ENCODE peak calls at places on chromosomes 5 and 9, in seven cellular contexts. One of them, this sample, is unnamed.

GRCh38 chr5:61489574-61489973 is 157.5 kb downstream of the ZSWIM6 start:
- DNase-seq in T-helper 1 cell: no peak
- DNase-seq in aorta: no peak
- DNase-seq in GM12865: no peak
- DNase-seq in heart right ventricle: no peak
- DNase-seq in activated CD4-positive, alpha-beta T cell treated with anti-CD3 and anti-CD28 coated beads, Interleukin-2, amount 50 U/mL, for 4 hours: no peak
- DNase-seq in pancreas: no peak
- DNase-seq in this sample: no peak

GRCh38 chr5:123206618-123207320 is 117.7 kb downstream of the PRDM6 start:
- DNase-seq in GM12865: no peak
- DNase-seq in heart right ventricle: no peak
- DNase-seq in aorta: no peak
- DNase-seq in activated CD4-positive, alpha-beta T cell treated with anti-CD3 and anti-CD28 coated beads, Interleukin-2, amount 50 U/mL, for 4 hours: no peak
- DNase-seq in pancreas: no peak
- DNase-seq in T-helper 1 cell: no peak
- DNase-seq in this sample: no peak

GRCh38 chr9:99354104-99354503 is 132.0 kb downstream of the SEC61B start:
- DNase-seq in T-helper 1 cell: no peak
- DNase-seq in heart right ventricle: no peak
- DNase-seq in pancreas: no peak
- DNase-seq in aorta: no peak
- DNase-seq in GM12865: no peak
- DNase-seq in activated CD4-positive, alpha-beta T cell treated with anti-CD3 and anti-CD28 coated beads, Interleukin-2, amount 50 U/mL, for 4 hours: no peak
- DNase-seq in this sample: no peak

GRCh38 chr5:68086443-68086842 is 129.1 kb upstream of the PIK3R1 start:
- DNase-seq in pancreas: no peak
- DNase-seq in activated CD4-positive, alpha-beta T cell treated with anti-CD3 and anti-CD28 coated beads, Interleukin-2, amount 50 U/mL, for 4 hours: no peak
- DNase-seq in aorta: no peak
- DNase-seq in GM12865: no peak
- DNase-seq in T-helper 1 cell: no peak
- DNase-seq in heart right ventricle: no peak
- DNase-seq in this sample: no peak

GRCh38 chr9:92561374-92562329 is 25.9 kb upstream of the ECM2 start:
- DNase-seq in pancreas: no peak
- DNase-seq in heart right ventricle: no peak
- DNase-seq in activated CD4-positive, alpha-beta T cell treated with anti-CD3 and anti-CD28 coated beads, Interleukin-2, amount 50 U/mL, for 4 hours: no peak
- DNase-seq in GM12865: no peak
- DNase-seq in T-helper 1 cell: no peak
- DNase-seq in aorta: no peak
- DNase-seq in this sample: no peak

GRCh38 chr5:92907914-92908606 is 673.0 kb downstream of the NR2F1-AS1 start:
- DNase-seq in activated CD4-positive, alpha-beta T cell treated with anti-CD3 and anti-CD28 coated beads, Interleukin-2, amount 50 U/mL, for 4 hours: no peak
- DNase-seq in GM12865: peak
- DNase-seq in heart right ventricle: no peak
- DNase-seq in aorta: no peak
- DNase-seq in T-helper 1 cell: no peak
- DNase-seq in pancreas: no peak
- DNase-seq in this sample: no peak

GRCh38 chr5:94159144-94159543 is 417.7 kb upstream of the POU5F2 start:
- DNase-seq in heart right ventricle: no peak
- DNase-seq in T-helper 1 cell: no peak
- DNase-seq in aorta: no peak
- DNase-seq in pancreas: no peak
- DNase-seq in activated CD4-positive, alpha-beta T cell treated with anti-CD3 and anti-CD28 coated beads, Interleukin-2, amount 50 U/mL, for 4 hours: no peak
- DNase-seq in GM12865: no peak
- DNase-seq in this sample: no peak

GRCh38 chr5:102627311-102627710 is 127.8 kb upstream of the PAM start:
- DNase-seq in heart right ventricle: no peak
- DNase-seq in activated CD4-positive, alpha-beta T cell treated with anti-CD3 and anti-CD28 coated beads, Interleukin-2, amount 50 U/mL, for 4 hours: no peak
- DNase-seq in pancreas: no peak
- DNase-seq in T-helper 1 cell: no peak
- DNase-seq in GM12865: no peak
- DNase-seq in aorta: no peak
- DNase-seq in this sample: no peak

GRCh38 chr5:11150976-11151375 is 389.9 kb upstream of the DAP start:
- DNase-seq in pancreas: no peak
- DNase-seq in activated CD4-positive, alpha-beta T cell treated with anti-CD3 and anti-CD28 coated beads, Interleukin-2, amount 50 U/mL, for 4 hours: no peak
- DNase-seq in aorta: no peak
- DNase-seq in T-helper 1 cell: no peak
- DNase-seq in heart right ventricle: no peak
- DNase-seq in GM12865: no peak
- DNase-seq in this sample: no peak

GRCh38 chr9:101119206-101119819 is 90.8 kb downstream of the PLPPR1 start:
- DNase-seq in activated CD4-positive, alpha-beta T cell treated with anti-CD3 and anti-CD28 coated beads, Interleukin-2, amount 50 U/mL, for 4 hours: no peak
- DNase-seq in pancreas: peak
- DNase-seq in T-helper 1 cell: no peak
- DNase-seq in GM12865: peak
- DNase-seq in heart right ventricle: peak
- DNase-seq in aorta: no peak
- DNase-seq in this sample: no peak

GRCh38 chr5:7246312-7246711 is 149.6 kb upstream of the ADCY2 start:
- DNase-seq in GM12865: no peak
- DNase-seq in T-helper 1 cell: no peak
- DNase-seq in aorta: no peak
- DNase-seq in heart right ventricle: no peak
- DNase-seq in pancreas: no peak
- DNase-seq in activated CD4-positive, alpha-beta T cell treated with anti-CD3 and anti-CD28 coated beads, Interleukin-2, amount 50 U/mL, for 4 hours: no peak
- DNase-seq in this sample: no peak

GRCh38 chr9:19239955-19240354 is 9.5 kb downstream of the DENND4C start:
- DNase-seq in T-helper 1 cell: no peak
- DNase-seq in pancreas: no peak
- DNase-seq in aorta: no peak
- DNase-seq in heart right ventricle: no peak
- DNase-seq in activated CD4-positive, alpha-beta T cell treated with anti-CD3 and anti-CD28 coated beads, Interleukin-2, amount 50 U/mL, for 4 hours: no peak
- DNase-seq in GM12865: no peak
- DNase-seq in this sample: no peak

GRCh38 chr9:4804531-4805016 is 11.8 kb downstream of the RCL1 start:
- DNase-seq in activated CD4-positive, alpha-beta T cell treated with anti-CD3 and anti-CD28 coated beads, Interleukin-2, amount 50 U/mL, for 4 hours: no peak
- DNase-seq in T-helper 1 cell: no peak
- DNase-seq in pancreas: no peak
- DNase-seq in heart right ventricle: no peak
- DNase-seq in GM12865: no peak
- DNase-seq in aorta: no peak
- DNase-seq in this sample: no peak

GRCh38 chr5:179994622-179995323 is 76.8 kb downstream of the RNF130 start:
- DNase-seq in heart right ventricle: no peak
- DNase-seq in pancreas: no peak
- DNase-seq in activated CD4-positive, alpha-beta T cell treated with anti-CD3 and anti-CD28 coated beads, Interleukin-2, amount 50 U/mL, for 4 hours: no peak
- DNase-seq in GM12865: no peak
- DNase-seq in aorta: no peak
- DNase-seq in T-helper 1 cell: no peak
- DNase-seq in this sample: no peak

GRCh38 chr5:113359419-113359818 is 75.4 kb downstream of the TSSK1B start:
- DNase-seq in aorta: no peak
- DNase-seq in activated CD4-positive, alpha-beta T cell treated with anti-CD3 and anti-CD28 coated beads, Interleukin-2, amount 50 U/mL, for 4 hours: no peak
- DNase-seq in heart right ventricle: no peak
- DNase-seq in GM12865: no peak
- DNase-seq in T-helper 1 cell: no peak
- DNase-seq in pancreas: no peak
- DNase-seq in this sample: no peak

GRCh38 chr9:104227108-104227507 is 133.0 kb downstream of the SMC2 start:
- DNase-seq in aorta: no peak
- DNase-seq in T-helper 1 cell: no peak
- DNase-seq in heart right ventricle: no peak
- DNase-seq in GM12865: no peak
- DNase-seq in pancreas: no peak
- DNase-seq in activated CD4-positive, alpha-beta T cell treated with anti-CD3 and anti-CD28 coated beads, Interleukin-2, amount 50 U/mL, for 4 hours: no peak
- DNase-seq in this sample: no peak

GRCh38 chr5:151671979-151672378 is 14.7 kb downstream of the SPARC start:
- DNase-seq in T-helper 1 cell: no peak
- DNase-seq in GM12865: no peak
- DNase-seq in pancreas: no peak
- DNase-seq in heart right ventricle: peak
- DNase-seq in aorta: peak
- DNase-seq in activated CD4-positive, alpha-beta T cell treated with anti-CD3 and anti-CD28 coated beads, Interleukin-2, amount 50 U/mL, for 4 hours: no peak
- DNase-seq in this sample: no peak

GRCh38 chr9:24832307-24832706 is 286.6 kb upstream of the IZUMO3 start:
- DNase-seq in T-helper 1 cell: no peak
- DNase-seq in activated CD4-positive, alpha-beta T cell treated with anti-CD3 and anti-CD28 coated beads, Interleukin-2, amount 50 U/mL, for 4 hours: no peak
- DNase-seq in aorta: no peak
- DNase-seq in heart right ventricle: no peak
- DNase-seq in GM12865: no peak
- DNase-seq in pancreas: no peak
- DNase-seq in this sample: no peak

GRCh38 chr9:108956627-108957026 is 22.4 kb downstream of the ABITRAM start:
- DNase-seq in GM12865: no peak
- DNase-seq in heart right ventricle: no peak
- DNase-seq in aorta: no peak
- DNase-seq in pancreas: no peak
- DNase-seq in activated CD4-positive, alpha-beta T cell treated with anti-CD3 and anti-CD28 coated beads, Interleukin-2, amount 50 U/mL, for 4 hours: no peak
- DNase-seq in T-helper 1 cell: no peak
- DNase-seq in this sample: no peak

GRCh38 chr5:53038196-53038847 is 49.2 kb downstream of the ITGA2 start:
- DNase-seq in aorta: no peak
- DNase-seq in pancreas: no peak
- DNase-seq in heart right ventricle: no peak
- DNase-seq in T-helper 1 cell: no peak
- DNase-seq in activated CD4-positive, alpha-beta T cell treated with anti-CD3 and anti-CD28 coated beads, Interleukin-2, amount 50 U/mL, for 4 hours: no peak
- DNase-seq in GM12865: no peak
- DNase-seq in this sample: no peak

GRCh38 chr9:36147441-36148175 is 11.1 kb downstream of the GLIPR2 start:
- DNase-seq in T-helper 1 cell: no peak
- DNase-seq in aorta: peak
- DNase-seq in heart right ventricle: no peak
- DNase-seq in GM12865: no peak
- DNase-seq in activated CD4-positive, alpha-beta T cell treated with anti-CD3 and anti-CD28 coated beads, Interleukin-2, amount 50 U/mL, for 4 hours: no peak
- DNase-seq in pancreas: no peak
- DNase-seq in this sample: no peak

GRCh38 chr9:129697111-129697955 is 31.9 kb downstream of the PRRX2 start:
- DNase-seq in GM12865: no peak
- DNase-seq in aorta: peak
- DNase-seq in heart right ventricle: peak
- DNase-seq in T-helper 1 cell: no peak
- DNase-seq in activated CD4-positive, alpha-beta T cell treated with anti-CD3 and anti-CD28 coated beads, Interleukin-2, amount 50 U/mL, for 4 hours: peak
- DNase-seq in pancreas: no peak
- DNase-seq in this sample: no peak

GRCh38 chr9:27110181-27110580 is 1.2 kb downstream of the TEK start:
- DNase-seq in T-helper 1 cell: no peak
- DNase-seq in heart right ventricle: no peak
- DNase-seq in pancreas: no peak
- DNase-seq in activated CD4-positive, alpha-beta T cell treated with anti-CD3 and anti-CD28 coated beads, Interleukin-2, amount 50 U/mL, for 4 hours: no peak
- DNase-seq in GM12865: no peak
- DNase-seq in aorta: no peak
- DNase-seq in this sample: no peak

GRCh38 chr5:21644032-21644431 is 1209.1 kb downstream of the CDH12 start:
- DNase-seq in pancreas: no peak
- DNase-seq in activated CD4-positive, alpha-beta T cell treated with anti-CD3 and anti-CD28 coated beads, Interleukin-2, amount 50 U/mL, for 4 hours: no peak
- DNase-seq in GM12865: no peak
- DNase-seq in heart right ventricle: no peak
- DNase-seq in aorta: no peak
- DNase-seq in T-helper 1 cell: no peak
- DNase-seq in this sample: no peak

GRCh38 chr9:13274901-13275641 is 4.4 kb downstream of the MPDZ start:
- DNase-seq in GM12865: no peak
- DNase-seq in heart right ventricle: no peak
- DNase-seq in T-helper 1 cell: no peak
- DNase-seq in pancreas: no peak
- DNase-seq in activated CD4-positive, alpha-beta T cell treated with anti-CD3 and anti-CD28 coated beads, Interleukin-2, amount 50 U/mL, for 4 hours: no peak
- DNase-seq in aorta: no peak
- DNase-seq in this sample: no peak

This sample was measured in effector memory CD8-positive, alpha-beta T cell.